ENCODE peak calls at places on chromosome 1, in four cellular contexts. Z is IMR-90, V is lower lobe of right lung, H is fibroblast of pulmonary artery. E is an unnamed sample.
A peak's percentile ranks its signal among the peaks of the same experiment; 100 is the strongest.

GRCh38 chr1:239817801-239818200 is 273.9 kb upstream of the FMN2 start:
- DNase-seq in Z (no peak), V (no peak), H (no peak), E (no peak)

GRCh38 chr1:6420594-6421042 is 899 bp upstream of the HES2 start:
- DNase-seq in Z (no peak), V (no peak), H (no peak), E (no peak)

GRCh38 chr1:223143760-223144248 is 756 bp upstream of the TLR5 start:
- DNase-seq in Z (no peak), V (peak; percentile 78), H (no peak), E (no peak)

GRCh38 chr1:170853302-170853701 is 82.0 kb upstream of the MROH9 start:
- DNase-seq in Z (no peak), V (no peak), H (no peak), E (no peak)

GRCh38 chr1:14755518-14756252 is 157.2 kb downstream of the KAZN start:
- DNase-seq in Z (no peak), V (no peak), H (no peak), E (no peak)

GRCh38 chr1:108792420-108792819 is 45.9 kb downstream of the STXBP3 start:
- DNase-seq in Z (no peak), V (no peak), H (no peak), E (no peak)

GRCh38 chr1:89547563-89548485 is 23.2 kb downstream of the LRRC8B start:
- DNase-seq in Z (peak; percentile 27), V (no peak), H (peak; percentile 78), E (no peak)

GRCh38 chr1:33815061-33815460 is 48.8 kb upstream of the HMGB4 start:
- DNase-seq in Z (peak; percentile 46), V (no peak), H (peak; percentile 14), E (peak; percentile 91)

GRCh38 chr1:20475002-20475401 is 11.0 kb downstream of the CAMK2N1 start:
- DNase-seq in Z (no peak), V (no peak), H (no peak), E (no peak)

GRCh38 chr1:99507906-99508732 is 137.8 kb upstream of the PALMD start:
- DNase-seq in Z (no peak), V (peak; percentile 42), H (no peak), E (no peak)

GRCh38 chr1:199512037-199512710 is 515.3 kb upstream of the NR5A2 start:
- DNase-seq in Z (no peak), V (no peak), H (no peak), E (no peak)

GRCh38 chr1:163315773-163316374 is 5.9 kb upstream of the NUF2 start:
- DNase-seq in Z (peak; percentile 68), V (no peak), H (peak; percentile 81), E (peak; percentile 82)

GRCh38 chr1:67724928-67725560 is 40.0 kb downstream of the GADD45A start:
- DNase-seq in Z (peak; percentile 85), V (no peak), H (peak; percentile 95), E (peak; percentile 97)

GRCh38 chr1:184189361-184189760 is 137.8 kb downstream of the TSEN15 start:
- DNase-seq in Z (no peak), V (no peak), H (peak; percentile 37), E (peak; percentile 15)

GRCh38 chr1:6358757-6359567 is 34.6 kb downstream of the ACOT7 start:
- DNase-seq in Z (peak; percentile 86), V (peak; percentile 68), H (peak; percentile 81), E (peak; percentile 68)

GRCh38 chr1:227545361-227545760 is 18.0 kb upstream of the ZNF678 start:
- DNase-seq in Z (no peak), V (no peak), H (no peak), E (no peak)

GRCh38 chr1:9421533-9421873 is 117.8 kb upstream of the SLC25A33 start:
- DNase-seq in Z (no peak), V (no peak), H (no peak), E (no peak)

DNA sequence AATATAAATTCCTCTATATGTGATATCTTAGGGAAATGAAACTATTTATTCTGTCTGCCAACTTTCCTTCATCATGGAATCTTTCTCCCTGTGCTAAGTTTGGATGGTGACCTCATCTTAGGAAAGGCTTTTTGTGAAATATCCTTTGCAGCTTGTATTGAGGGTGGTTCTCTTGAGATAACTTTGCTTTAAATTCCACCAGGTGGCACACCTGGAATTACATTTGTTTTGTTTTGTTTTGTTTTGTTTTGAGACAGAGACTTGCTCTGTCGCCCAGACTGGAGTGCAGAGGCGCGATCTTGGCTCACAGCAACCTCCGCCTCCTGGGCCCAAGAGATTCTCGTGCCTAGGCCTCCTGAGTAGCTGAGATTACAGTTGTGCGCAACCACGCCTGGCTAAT is 7.6 kb upstream of the CD1A start:
- DNase-seq in Z (no peak), V (no peak), H (peak; percentile 35), E (peak; percentile 8)
- TF ChIP-seq CTCF in Z (no peak), V (no peak), H (no peak), E (no peak)

GRCh38 chr1:27235827-27236226 is 1.4 kb downstream of the WDTC1 start:
- DNase-seq in Z (peak; percentile 20), V (no peak), H (peak; percentile 31), E (peak; percentile 36)
- H3K4me3 ChIP-seq in Z (peak overlapping the region; percentile 55), V (peak overlapping the region; percentile 91), H (peak overlapping the region; percentile 71), E (peak overlapping the region; percentile 79)

DNA sequence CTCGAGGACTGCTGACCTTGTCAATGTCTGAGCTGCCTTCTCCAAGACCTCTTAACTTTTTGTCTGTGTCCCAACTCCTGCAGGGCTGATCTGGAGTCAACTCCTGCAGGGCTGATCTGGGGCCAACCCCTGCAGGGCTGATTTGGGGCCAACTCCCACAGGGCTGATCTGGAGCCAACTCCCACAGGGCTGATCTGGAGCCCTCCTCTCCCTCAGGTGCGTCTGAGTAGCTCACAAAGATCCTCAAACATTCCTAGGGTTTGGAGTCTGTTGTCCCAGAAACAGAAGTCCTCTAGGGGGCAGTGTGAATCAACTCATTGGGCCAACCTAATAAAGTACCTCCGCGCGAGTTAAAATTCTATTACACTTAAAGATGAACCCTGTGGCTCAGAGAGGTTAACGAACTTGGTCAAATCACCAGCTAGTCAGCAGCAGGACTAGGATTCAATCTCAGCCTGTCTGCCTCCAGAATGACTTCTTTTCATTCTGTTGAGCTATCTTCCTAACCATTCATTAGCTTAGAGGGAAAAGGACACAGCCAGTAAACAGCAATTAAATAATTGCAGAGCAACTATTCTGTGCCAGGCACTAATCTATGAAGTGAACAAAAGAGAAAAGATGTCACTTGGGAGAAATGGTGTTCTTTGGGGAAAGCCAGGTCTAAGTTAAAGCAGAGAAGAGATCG is 17.2 kb upstream of the RLF start:
- DNase-seq in Z (peak; percentile 66), V (no peak), H (peak; percentile 79), E (peak; percentile 79)
- TF ChIP-seq CTCF in Z (peak; percentile 82), V (peak; percentile 83), H (peak; percentile 85), E (peak; percentile 81)

GRCh38 chr1:174748603-174749002 is 251.1 kb upstream of the CACYBP start:
- DNase-seq in Z (no peak), V (no peak), H (no peak), E (no peak)
- H3K4me3 ChIP-seq in Z (no peak overlapping the region), V (no peak overlapping the region), H (no peak overlapping the region), E (no peak overlapping the region)

DNA sequence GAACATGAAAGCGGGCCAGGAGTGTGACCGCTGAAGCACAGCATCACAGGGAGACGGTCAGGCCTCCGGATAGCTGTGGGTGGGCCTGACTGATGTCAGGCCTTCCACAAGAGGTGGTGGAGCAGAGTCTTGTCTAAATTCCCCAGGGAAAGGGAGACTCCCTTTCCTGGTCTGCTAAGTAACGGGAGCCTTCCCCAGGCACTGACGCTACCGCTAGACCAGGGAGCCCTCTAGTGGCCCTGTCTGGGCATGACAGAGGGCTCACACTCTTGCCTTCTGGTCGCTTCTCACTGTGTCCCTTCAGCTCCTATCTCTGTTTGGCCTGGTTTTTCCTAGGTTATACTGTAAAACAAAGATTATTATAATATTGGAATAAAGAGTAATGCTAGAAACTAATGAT is 36.5 kb downstream of the ZNF695 start:
- DNase-seq in Z (peak; percentile 13), V (peak; percentile 57), H (peak; percentile 76), E (peak; percentile 42)
- TF ChIP-seq CTCF in Z (peak; percentile 48), V (peak; percentile 72), H (peak; percentile 86), E (peak; percentile 65)